ENCODE peak calls at places on chromosome 17, in ten cellular contexts. One of them, this sample, is unnamed.

GRCh38 chr17:53454337-53454736 is 368.4 kb upstream of the KIF2B start:
- DNase-seq in natural killer cell: no peak
- DNase-seq in HFFc6: no peak
- DNase-seq in A549: no peak
- DNase-seq in kidney: no peak
- DNase-seq in pancreas: no peak
- DNase-seq in GM13977: no peak
- DNase-seq in activated CD8-positive, alpha-beta T cell treated with anti-CD3 and anti-CD28 coated beads for 36 hours: no peak
- DNase-seq in bronchial epithelial cell: no peak
- DNase-seq in endothelial cell: no peak
- DNase-seq in this sample: no peak

GRCh38 chr17:8153550-8153956 is 1.3 kb upstream of the PER1 start:
- DNase-seq in kidney: peak
- DNase-seq in A549: peak
- DNase-seq in activated CD8-positive, alpha-beta T cell treated with anti-CD3 and anti-CD28 coated beads for 36 hours: peak
- DNase-seq in endothelial cell: no peak
- DNase-seq in pancreas: peak
- DNase-seq in natural killer cell: no peak
- DNase-seq in bronchial epithelial cell: peak
- DNase-seq in HFFc6: peak
- DNase-seq in GM13977: no peak
- DNase-seq in this sample: no peak

GRCh38 chr17:9266031-9266680 is 244.8 kb downstream of the NTN1 start:
- DNase-seq in kidney: no peak
- DNase-seq in activated CD8-positive, alpha-beta T cell treated with anti-CD3 and anti-CD28 coated beads for 36 hours: no peak
- DNase-seq in natural killer cell: no peak
- DNase-seq in endothelial cell: no peak
- DNase-seq in HFFc6: no peak
- DNase-seq in pancreas: no peak
- DNase-seq in bronchial epithelial cell: no peak
- DNase-seq in A549: no peak
- DNase-seq in GM13977: no peak
- DNase-seq in this sample: no peak

GRCh38 chr17:75371981-75372380 is 33.5 kb downstream of the GRB2 start:
- DNase-seq in bronchial epithelial cell: no peak
- DNase-seq in HFFc6: no peak
- DNase-seq in GM13977: peak
- DNase-seq in endothelial cell: no peak
- DNase-seq in A549: no peak
- DNase-seq in activated CD8-positive, alpha-beta T cell treated with anti-CD3 and anti-CD28 coated beads for 36 hours: peak
- DNase-seq in natural killer cell: no peak
- DNase-seq in kidney: no peak
- DNase-seq in pancreas: no peak
- DNase-seq in this sample: peak

GRCh38 chr17:51703364-51704341 is 443.3 kb downstream of the UTP18 start:
- DNase-seq in activated CD8-positive, alpha-beta T cell treated with anti-CD3 and anti-CD28 coated beads for 36 hours: no peak
- DNase-seq in pancreas: peak
- DNase-seq in A549: no peak
- DNase-seq in bronchial epithelial cell: peak
- DNase-seq in HFFc6: no peak
- DNase-seq in endothelial cell: no peak
- DNase-seq in natural killer cell: no peak
- DNase-seq in kidney: peak
- DNase-seq in GM13977: no peak
- DNase-seq in this sample: no peak

GRCh38 chr17:75878174-75878998 is at the start of gene TRIM47:
- DNase-seq in natural killer cell: no peak
- DNase-seq in activated CD8-positive, alpha-beta T cell treated with anti-CD3 and anti-CD28 coated beads for 36 hours: peak
- DNase-seq in pancreas: peak
- DNase-seq in endothelial cell: peak
- DNase-seq in GM13977: no peak
- DNase-seq in A549: peak
- DNase-seq in HFFc6: no peak
- DNase-seq in kidney: peak
- DNase-seq in bronchial epithelial cell: peak
- DNase-seq in this sample: peak

GRCh38 chr17:42249681-42250446 is 26.3 kb downstream of the STAT5B start:
- DNase-seq in activated CD8-positive, alpha-beta T cell treated with anti-CD3 and anti-CD28 coated beads for 36 hours: peak
- DNase-seq in endothelial cell: no peak
- DNase-seq in natural killer cell: no peak
- DNase-seq in pancreas: no peak
- DNase-seq in kidney: no peak
- DNase-seq in A549: no peak
- DNase-seq in HFFc6: no peak
- DNase-seq in bronchial epithelial cell: no peak
- DNase-seq in GM13977: no peak
- DNase-seq in this sample: no peak

GRCh38 chr17:36885161-36885735 is 52.0 kb upstream of the LHX1 start:
- DNase-seq in pancreas: no peak
- DNase-seq in natural killer cell: no peak
- DNase-seq in A549: no peak
- DNase-seq in endothelial cell: no peak
- DNase-seq in kidney: no peak
- DNase-seq in bronchial epithelial cell: no peak
- DNase-seq in activated CD8-positive, alpha-beta T cell treated with anti-CD3 and anti-CD28 coated beads for 36 hours: no peak
- DNase-seq in HFFc6: no peak
- DNase-seq in GM13977: no peak
- DNase-seq in this sample: no peak

GRCh38 chr17:58577696-58578095 is 63.3 kb upstream of the MTMR4 start:
- DNase-seq in pancreas: peak
- DNase-seq in endothelial cell: peak
- DNase-seq in activated CD8-positive, alpha-beta T cell treated with anti-CD3 and anti-CD28 coated beads for 36 hours: peak
- DNase-seq in bronchial epithelial cell: peak
- DNase-seq in HFFc6: no peak
- DNase-seq in kidney: no peak
- DNase-seq in A549: peak
- DNase-seq in natural killer cell: peak
- DNase-seq in GM13977: peak
- DNase-seq in this sample: peak

GRCh38 chr17:45718791-45719190 is 65.3 kb upstream of the CRHR1 start:
- DNase-seq in natural killer cell: no peak
- DNase-seq in HFFc6: peak
- DNase-seq in A549: no peak
- DNase-seq in endothelial cell: no peak
- DNase-seq in GM13977: no peak
- DNase-seq in activated CD8-positive, alpha-beta T cell treated with anti-CD3 and anti-CD28 coated beads for 36 hours: no peak
- DNase-seq in kidney: no peak
- DNase-seq in bronchial epithelial cell: no peak
- DNase-seq in pancreas: no peak
- DNase-seq in this sample: no peak

GRCh38 chr17:17994271-17994670 is 21.6 kb downstream of the DRC3 start:
- DNase-seq in endothelial cell: peak
- DNase-seq in HFFc6: no peak
- DNase-seq in kidney: peak
- DNase-seq in GM13977: no peak
- DNase-seq in pancreas: no peak
- DNase-seq in bronchial epithelial cell: no peak
- DNase-seq in natural killer cell: no peak
- DNase-seq in A549: peak
- DNase-seq in activated CD8-positive, alpha-beta T cell treated with anti-CD3 and anti-CD28 coated beads for 36 hours: peak
- DNase-seq in this sample: no peak

GRCh38 chr17:17496189-17497064 is at the start of gene RASD1:
- DNase-seq in kidney: peak
- DNase-seq in HFFc6: peak
- DNase-seq in activated CD8-positive, alpha-beta T cell treated with anti-CD3 and anti-CD28 coated beads for 36 hours: peak
- DNase-seq in GM13977: peak
- DNase-seq in A549: peak
- DNase-seq in bronchial epithelial cell: peak
- DNase-seq in endothelial cell: peak
- DNase-seq in pancreas: peak
- DNase-seq in natural killer cell: peak
- DNase-seq in this sample: peak

GRCh38 chr17:79127534-79128135 is 53.0 kb downstream of the ENGASE start:
- DNase-seq in endothelial cell: no peak
- DNase-seq in kidney: no peak
- DNase-seq in GM13977: no peak
- DNase-seq in bronchial epithelial cell: no peak
- DNase-seq in natural killer cell: no peak
- DNase-seq in pancreas: no peak
- DNase-seq in HFFc6: no peak
- DNase-seq in activated CD8-positive, alpha-beta T cell treated with anti-CD3 and anti-CD28 coated beads for 36 hours: no peak
- DNase-seq in A549: no peak
- DNase-seq in this sample: no peak

GRCh38 chr17:79125503-79125902 is 50.9 kb downstream of the ENGASE start:
- DNase-seq in A549: no peak
- DNase-seq in GM13977: no peak
- DNase-seq in kidney: no peak
- DNase-seq in endothelial cell: no peak
- DNase-seq in pancreas: no peak
- DNase-seq in natural killer cell: no peak
- DNase-seq in activated CD8-positive, alpha-beta T cell treated with anti-CD3 and anti-CD28 coated beads for 36 hours: no peak
- DNase-seq in HFFc6: no peak
- DNase-seq in bronchial epithelial cell: no peak
- DNase-seq in this sample: no peak

GRCh38 chr17:79123988-79124387 is 49.4 kb downstream of the ENGASE start:
- DNase-seq in endothelial cell: no peak
- DNase-seq in activated CD8-positive, alpha-beta T cell treated with anti-CD3 and anti-CD28 coated beads for 36 hours: no peak
- DNase-seq in natural killer cell: no peak
- DNase-seq in A549: no peak
- DNase-seq in bronchial epithelial cell: no peak
- DNase-seq in GM13977: no peak
- DNase-seq in HFFc6: no peak
- DNase-seq in pancreas: no peak
- DNase-seq in kidney: no peak
- DNase-seq in this sample: no peak

GRCh38 chr17:79124513-79125209 is 50.0 kb downstream of the ENGASE start:
- DNase-seq in A549: no peak
- DNase-seq in GM13977: no peak
- DNase-seq in pancreas: no peak
- DNase-seq in kidney: no peak
- DNase-seq in endothelial cell: no peak
- DNase-seq in bronchial epithelial cell: no peak
- DNase-seq in activated CD8-positive, alpha-beta T cell treated with anti-CD3 and anti-CD28 coated beads for 36 hours: no peak
- DNase-seq in HFFc6: no peak
- DNase-seq in natural killer cell: no peak
- DNase-seq in this sample: no peak

GRCh38 chr17:79126139-79126538 is 51.5 kb downstream of the ENGASE start:
- DNase-seq in A549: no peak
- DNase-seq in GM13977: no peak
- DNase-seq in pancreas: no peak
- DNase-seq in kidney: no peak
- DNase-seq in endothelial cell: no peak
- DNase-seq in natural killer cell: no peak
- DNase-seq in bronchial epithelial cell: no peak
- DNase-seq in HFFc6: no peak
- DNase-seq in activated CD8-positive, alpha-beta T cell treated with anti-CD3 and anti-CD28 coated beads for 36 hours: no peak
- DNase-seq in this sample: no peak
- TF ChIP-seq CTCF in A549: peak
- TF ChIP-seq CTCF in GM13977: no peak
- TF ChIP-seq CTCF in pancreas: no peak
- TF ChIP-seq CTCF in kidney: no peak
- TF ChIP-seq CTCF in endothelial cell: no peak
- TF ChIP-seq CTCF in natural killer cell: no peak
- TF ChIP-seq CTCF in bronchial epithelial cell: peak
- TF ChIP-seq CTCF in HFFc6: peak
- TF ChIP-seq CTCF in activated CD8-positive, alpha-beta T cell treated with anti-CD3 and anti-CD28 coated beads for 36 hours: no peak
- TF ChIP-seq CTCF in this sample: no peak

DNA sequence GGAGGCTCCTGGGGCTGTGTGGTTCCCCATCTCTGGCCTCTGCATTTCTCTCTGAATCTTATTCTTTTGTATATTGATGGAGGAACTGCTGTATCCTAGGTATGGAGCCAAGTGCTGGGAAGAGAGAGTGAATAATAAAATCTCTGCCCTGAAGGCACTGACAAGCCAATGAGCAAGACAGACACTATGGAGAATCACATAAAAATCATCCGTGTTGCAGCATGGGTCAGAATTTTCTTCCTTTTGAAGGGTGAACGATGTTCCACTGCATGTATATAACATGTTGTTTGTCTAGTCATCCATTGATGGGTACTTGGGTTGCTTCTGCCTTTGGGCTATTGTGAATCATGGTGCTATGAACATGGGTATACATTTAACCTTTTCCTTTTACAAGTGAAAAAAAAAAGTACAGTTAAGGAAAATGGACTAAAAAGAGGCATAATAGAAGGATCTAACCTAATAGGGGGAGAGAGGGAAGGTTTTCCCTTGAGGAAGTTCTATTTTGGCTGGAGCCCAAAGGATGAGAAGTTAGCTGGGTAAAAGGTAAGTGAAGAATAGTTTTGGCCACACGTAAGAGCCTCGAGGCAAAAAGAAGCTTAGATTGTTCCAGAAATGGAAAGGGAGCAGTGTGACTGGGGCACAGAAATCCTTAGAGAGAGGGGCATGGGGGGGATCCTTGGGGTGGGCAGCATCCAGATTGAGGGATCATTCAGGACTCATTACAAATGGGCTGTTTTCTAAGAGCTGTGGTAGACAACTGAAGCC is 32.3 kb upstream of the GNA13 start:
- DNase-seq in activated CD8-positive, alpha-beta T cell treated with anti-CD3 and anti-CD28 coated beads for 36 hours: no peak
- DNase-seq in HFFc6: peak
- DNase-seq in kidney: no peak
- DNase-seq in A549: no peak
- DNase-seq in endothelial cell: no peak
- DNase-seq in bronchial epithelial cell: peak
- DNase-seq in pancreas: no peak
- DNase-seq in GM13977: no peak
- DNase-seq in natural killer cell: no peak
- DNase-seq in this sample: no peak
- TF ChIP-seq CTCF in activated CD8-positive, alpha-beta T cell treated with anti-CD3 and anti-CD28 coated beads for 36 hours: no peak
- TF ChIP-seq CTCF in HFFc6: no peak
- TF ChIP-seq CTCF in kidney: no peak
- TF ChIP-seq CTCF in A549: no peak
- TF ChIP-seq CTCF in endothelial cell: no peak
- TF ChIP-seq CTCF in bronchial epithelial cell: no peak
- TF ChIP-seq CTCF in pancreas: no peak
- TF ChIP-seq CTCF in GM13977: no peak
- TF ChIP-seq CTCF in natural killer cell: no peak
- TF ChIP-seq CTCF in this sample: no peak

GRCh38 chr17:55825213-55825612 is 74.4 kb downstream of the PCTP start:
- DNase-seq in endothelial cell: no peak
- DNase-seq in bronchial epithelial cell: peak
- DNase-seq in pancreas: no peak
- DNase-seq in HFFc6: no peak
- DNase-seq in kidney: no peak
- DNase-seq in GM13977: no peak
- DNase-seq in activated CD8-positive, alpha-beta T cell treated with anti-CD3 and anti-CD28 coated beads for 36 hours: no peak
- DNase-seq in natural killer cell: no peak
- DNase-seq in A549: peak
- DNase-seq in this sample: no peak
- TF ChIP-seq CTCF in endothelial cell: no peak
- TF ChIP-seq CTCF in bronchial epithelial cell: peak
- TF ChIP-seq CTCF in pancreas: no peak
- TF ChIP-seq CTCF in HFFc6: peak
- TF ChIP-seq CTCF in kidney: peak
- TF ChIP-seq CTCF in GM13977: peak
- TF ChIP-seq CTCF in activated CD8-positive, alpha-beta T cell treated with anti-CD3 and anti-CD28 coated beads for 36 hours: peak
- TF ChIP-seq CTCF in natural killer cell: no peak
- TF ChIP-seq CTCF in A549: peak
- TF ChIP-seq CTCF in this sample: no peak

DNA sequence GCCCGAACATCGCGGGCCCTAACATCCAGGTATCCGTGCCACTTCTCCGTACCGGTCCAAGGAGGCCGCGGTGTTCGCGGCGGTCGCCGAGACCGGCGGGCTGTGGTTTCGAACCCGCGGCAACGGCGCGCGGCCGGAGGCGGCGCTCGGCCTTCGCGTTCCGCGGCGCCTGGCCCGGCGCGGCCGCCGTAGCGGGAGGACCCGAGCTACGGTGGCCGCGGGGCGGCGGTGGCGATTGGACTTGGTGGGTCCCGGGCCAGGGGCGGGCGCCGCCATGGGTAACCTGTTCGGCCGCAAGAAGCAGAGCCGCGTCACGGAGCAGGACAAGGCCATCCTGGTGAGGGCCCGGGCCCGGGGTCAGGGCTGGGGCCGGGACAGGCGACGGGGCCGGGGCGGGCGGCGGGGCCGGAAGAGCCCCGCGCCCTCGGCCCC is at the start of gene CHMP6:
- DNase-seq in kidney: peak
- DNase-seq in pancreas: peak
- DNase-seq in A549: peak
- DNase-seq in bronchial epithelial cell: peak
- DNase-seq in natural killer cell: peak
- DNase-seq in GM13977: peak
- DNase-seq in activated CD8-positive, alpha-beta T cell treated with anti-CD3 and anti-CD28 coated beads for 36 hours: peak
- DNase-seq in endothelial cell: peak
- DNase-seq in HFFc6: peak
- DNase-seq in this sample: peak
- TF ChIP-seq CTCF in kidney: peak
- TF ChIP-seq CTCF in pancreas: no peak
- TF ChIP-seq CTCF in A549: peak
- TF ChIP-seq CTCF in bronchial epithelial cell: peak
- TF ChIP-seq CTCF in natural killer cell: peak
- TF ChIP-seq CTCF in GM13977: no peak
- TF ChIP-seq CTCF in activated CD8-positive, alpha-beta T cell treated with anti-CD3 and anti-CD28 coated beads for 36 hours: no peak
- TF ChIP-seq CTCF in endothelial cell: peak
- TF ChIP-seq CTCF in HFFc6: peak
- TF ChIP-seq CTCF in this sample: no peak